ENCODE peak calls at places on chromosomes 6 and 20, in nine cellular contexts. E is fibroblast of mammary gland, G is GM12878, X is cardiac muscle cell, S is ovary, A is AG04449, B is uterus, W is GM12865, D is MM.1S. C is an unnamed sample.

GRCh38 chr6:152272486-152272885 is 364.7 kb downstream of the SYNE1 start:
- DNase-seq in E (no peak), G (no peak), X (no peak), S (no peak), A (no peak), B (no peak), W (no peak), D (no peak), C (no peak)

GRCh38 chr6:56734334-56734733 is 91.6 kb upstream of the DST start:
- DNase-seq in E (no peak), G (no peak), X (no peak), S (no peak), A (no peak), B (no peak), W (no peak), D (no peak), C (no peak)

GRCh38 chr20:37240337-37241055 is 21.1 kb downstream of the GHRH start:
- DNase-seq in E (no peak), G (no peak), X (no peak), S (no peak), A (no peak), B (no peak), W (no peak), D (no peak), C (no peak)

GRCh38 chr6:158793432-158793831 is 25.7 kb downstream of the EZR start:
- DNase-seq in E (peak), G (no peak), X (peak), S (no peak), A (peak), B (no peak), W (peak), D (peak), C (no peak)

GRCh38 chr6:52503344-52503747 is 73.5 kb downstream of the TRAM2 start:
- DNase-seq in E (no peak), G (no peak), X (no peak), S (no peak), A (no peak), B (no peak), W (no peak), D (no peak), C (no peak)

GRCh38 chr20:62147528-62147927 is 4.0 kb downstream of the SS18L1 start:
- DNase-seq in E (no peak), G (no peak), X (no peak), S (no peak), A (no peak), B (no peak), W (no peak), D (no peak), C (no peak)

GRCh38 chr6:44025226-44025625 is 102.0 kb downstream of the MRPL14 start:
- DNase-seq in E (no peak), G (no peak), X (no peak), S (no peak), A (no peak), B (no peak), W (no peak), D (no peak), C (no peak)

GRCh38 chr6:42555477-42556457 is 8.1 kb upstream of the UBR2 start:
- DNase-seq in E (peak), G (no peak), X (peak), S (no peak), A (no peak), B (no peak), W (peak), D (peak), C (no peak)

GRCh38 chr20:38186788-38187221 is 21.7 kb upstream of the TGM2 start:
- DNase-seq in E (no peak), G (no peak), X (no peak), S (no peak), A (no peak), B (no peak), W (no peak), D (no peak), C (no peak)

GRCh38 chr6:3353939-3354338 is 95.2 kb downstream of the PSMG4 start:
- DNase-seq in E (no peak), G (no peak), X (no peak), S (no peak), A (no peak), B (no peak), W (no peak), D (no peak), C (no peak)

GRCh38 chr6:75201076-75201475 is 4.8 kb downstream of the COL12A1 start:
- DNase-seq in E (no peak), G (no peak), X (no peak), S (no peak), A (no peak), B (no peak), W (no peak), D (no peak), C (no peak)

GRCh38 chr6:75204222-75204958 is 1.5 kb downstream of the COL12A1 start:
- DNase-seq in E (peak), G (no peak), X (peak), S (peak), A (peak), B (peak), W (peak), D (peak), C (no peak)

GRCh38 chr6:75203721-75204120 is 2.1 kb downstream of the COL12A1 start:
- DNase-seq in E (peak), G (no peak), X (peak), S (peak), A (no peak), B (peak), W (no peak), D (no peak), C (no peak)

GRCh38 chr6:75201901-75202672 is 3.8 kb downstream of the COL12A1 start:
- DNase-seq in E (peak), G (no peak), X (peak), S (peak), A (no peak), B (peak), W (no peak), D (no peak), C (no peak)

GRCh38 chr6:75202676-75203131 is 3.1 kb downstream of the COL12A1 start:
- DNase-seq in E (peak), G (no peak), X (peak), S (peak), A (no peak), B (peak), W (no peak), D (no peak), C (no peak)
- H3K4me3 ChIP-seq in E (peak), G (no peak), X (peak), S (peak), A (peak), B (peak), W (no peak), D (no peak), C (no peak)

GRCh38 chr6:168057836-168058235 is 21.2 kb downstream of the FRMD1 start:
- DNase-seq in E (no peak), G (no peak), X (no peak), S (no peak), A (no peak), B (no peak), W (no peak), D (no peak), C (no peak)

GRCh38 chr6:168061269-168062210 is 17.5 kb downstream of the FRMD1 start:
- DNase-seq in E (no peak), G (no peak), X (no peak), S (no peak), A (no peak), B (no peak), W (no peak), D (no peak), C (no peak)

GRCh38 chr6:168056892-168057527 is 22.0 kb downstream of the FRMD1 start:
- DNase-seq in E (no peak), G (no peak), X (no peak), S (no peak), A (no peak), B (no peak), W (no peak), D (no peak), C (no peak)

GRCh38 chr6:168060521-168060931 is 18.5 kb downstream of the FRMD1 start:
- DNase-seq in E (peak), G (no peak), X (peak), S (peak), A (no peak), B (peak), W (no peak), D (no peak), C (no peak)

DNA sequence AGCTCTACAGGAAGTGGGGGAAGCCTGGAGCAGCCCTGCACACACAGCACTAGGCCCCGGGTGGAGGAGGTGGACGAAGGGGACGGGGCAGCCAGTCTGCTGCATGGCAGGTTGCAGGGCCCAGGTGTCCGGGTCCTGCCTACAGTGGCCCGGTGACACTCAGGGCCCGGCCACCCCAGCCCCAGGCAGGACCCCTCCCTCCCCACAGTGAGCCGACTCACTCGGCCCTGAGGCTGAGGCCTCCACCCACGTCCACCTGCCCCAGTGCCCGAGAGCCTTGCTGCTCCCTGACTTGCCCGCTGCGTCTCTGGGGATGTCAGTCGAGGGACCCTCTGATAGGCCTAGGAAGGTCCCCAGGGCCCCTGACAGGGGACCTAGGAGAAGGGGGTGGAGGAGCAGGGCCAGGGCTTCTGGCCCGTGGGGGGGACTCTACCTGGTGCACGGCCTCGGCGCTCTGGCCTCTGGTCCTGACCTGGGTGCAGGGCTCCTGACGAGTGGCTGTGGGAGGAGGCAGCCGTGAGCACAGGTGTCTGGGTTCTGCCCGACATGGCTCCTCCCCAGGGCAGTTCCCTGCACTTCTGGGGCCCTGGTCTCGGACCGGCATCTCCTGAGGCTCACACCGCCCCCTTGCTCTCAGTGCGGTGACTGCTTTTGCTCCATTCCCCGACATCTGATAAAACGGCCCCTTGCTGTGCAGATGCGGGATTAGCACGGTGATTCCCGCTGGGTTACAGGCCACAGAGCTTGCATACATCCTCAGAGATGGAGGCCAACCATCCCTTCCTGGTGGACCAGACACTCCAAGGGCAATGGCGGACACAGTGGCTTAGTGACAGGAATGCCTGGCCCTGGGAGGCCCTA is 20.1 kb downstream of the FRMD1 start:
- DNase-seq in E (no peak), G (no peak), X (no peak), S (no peak), A (no peak), B (no peak), W (no peak), D (peak), C (no peak)
- TF ChIP-seq CTCF in E (no peak), G (no peak), X (no peak), S (no peak), A (no peak), B (no peak), W (no peak), D (no peak), C (no peak)

GRCh38 chr6:96502915-96503314 is 18.7 kb upstream of the UFL1 start:
- DNase-seq in E (no peak), G (no peak), X (no peak), S (no peak), A (no peak), B (no peak), W (no peak), D (no peak), C (no peak)
- H3K4me3 ChIP-seq in E (no peak), G (no peak), X (no peak), S (no peak), A (no peak), B (no peak), W (no peak), D (no peak), C (no peak)

GRCh38 chr6:168737481-168737880 is 296.5 kb downstream of the SMOC2 start:
- DNase-seq in E (peak), G (no peak), X (peak), S (no peak), A (no peak), B (no peak), W (no peak), D (no peak), C (no peak)
- TF ChIP-seq CTCF in E (no peak), G (no peak), X (peak), S (no peak), A (no peak), B (no peak), W (no peak), D (no peak), C (no peak)

DNA sequence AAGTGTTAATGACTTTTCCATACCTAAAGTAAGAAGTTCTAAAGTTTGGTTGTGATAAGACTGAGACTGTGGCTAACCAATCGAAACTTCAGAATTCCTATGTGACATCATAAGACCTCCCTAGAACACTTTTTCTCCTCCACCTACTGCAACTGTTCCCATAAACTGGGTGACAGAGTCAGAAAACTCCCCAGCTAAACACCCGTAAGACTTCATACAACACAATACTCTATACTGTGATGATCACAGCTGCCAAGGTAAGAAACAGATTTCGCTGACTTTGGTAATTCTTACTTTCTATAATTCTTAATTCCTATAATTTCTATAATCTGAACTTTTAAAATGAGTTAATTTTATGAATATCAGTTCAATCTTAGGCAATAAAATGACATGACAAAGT is at the start of gene PLN:
- DNase-seq in E (no peak), G (no peak), X (no peak), S (no peak), A (no peak), B (peak), W (no peak), D (no peak), C (no peak)
- H3K4me3 ChIP-seq in E (no peak), G (no peak), X (peak), S (peak), A (no peak), B (peak), W (no peak), D (no peak), C (no peak)

GRCh38 chr6:106731144-106731842 is 101.9 kb downstream of the QRSL1 start:
- DNase-seq in E (no peak), G (no peak), X (no peak), S (no peak), A (no peak), B (no peak), W (no peak), D (no peak), C (no peak)
- TF ChIP-seq CTCF in E (no peak), G (no peak), X (no peak), S (no peak), A (no peak), B (no peak), W (no peak), D (no peak), C (no peak)

C was measured in GM12864.